ENCODE peak calls at places on chromosomes 1 and 21, in five cellular contexts. One of them, this sample, is unnamed.

GRCh38 chr1:164590592-164590991 is 31.6 kb downstream of the PBX1 start:
- DNase-seq in ovary: no peak
- DNase-seq in HCT116: no peak
- DNase-seq in foreskin fibroblast: no peak
- DNase-seq in adrenal gland: no peak
- DNase-seq in this sample: no peak

GRCh38 chr1:199590708-199591107 is 436.8 kb upstream of the NR5A2 start:
- DNase-seq in foreskin fibroblast: no peak
- DNase-seq in HCT116: no peak
- DNase-seq in adrenal gland: no peak
- DNase-seq in ovary: no peak
- DNase-seq in this sample: no peak

GRCh38 chr21:34544032-34544496 is 32.1 kb upstream of the KCNE1 start:
- DNase-seq in foreskin fibroblast: peak; percentile 60
- DNase-seq in ovary: peak; percentile 39
- DNase-seq in adrenal gland: peak; percentile 78
- DNase-seq in HCT116: peak; percentile 80
- DNase-seq in this sample: peak; percentile 68

GRCh38 chr1:221371671-221372070 is 370.2 kb downstream of the DUSP10 start:
- DNase-seq in foreskin fibroblast: no peak
- DNase-seq in HCT116: no peak
- DNase-seq in adrenal gland: no peak
- DNase-seq in ovary: no peak
- DNase-seq in this sample: peak; percentile 37

GRCh38 chr1:70075751-70076150 is 129.6 kb downstream of the LRRC40 start:
- DNase-seq in ovary: no peak
- DNase-seq in foreskin fibroblast: no peak
- DNase-seq in adrenal gland: no peak
- DNase-seq in HCT116: no peak
- DNase-seq in this sample: no peak

GRCh38 chr1:17375651-17376050 is 3.7 kb downstream of the PADI6 start:
- DNase-seq in foreskin fibroblast: no peak
- DNase-seq in adrenal gland: no peak
- DNase-seq in HCT116: no peak
- DNase-seq in ovary: no peak
- DNase-seq in this sample: no peak

GRCh38 chr1:179079113-179079761 is 2.6 kb upstream of the TOR3A start:
- DNase-seq in foreskin fibroblast: peak; percentile 62
- DNase-seq in ovary: no peak
- DNase-seq in HCT116: peak; percentile 56
- DNase-seq in adrenal gland: peak; percentile 63
- DNase-seq in this sample: peak; percentile 80

GRCh38 chr1:145963218-145964019 is 956 bp downstream of the ANKRD34A start:
- DNase-seq in HCT116: no peak
- DNase-seq in ovary: no peak
- DNase-seq in foreskin fibroblast: peak; percentile 71
- DNase-seq in adrenal gland: no peak
- DNase-seq in this sample: peak; percentile 71

GRCh38 chr1:7616076-7616833 is 154.8 kb upstream of the VAMP3 start:
- DNase-seq in adrenal gland: peak; percentile 53
- DNase-seq in ovary: peak; percentile 37
- DNase-seq in foreskin fibroblast: peak; percentile 5
- DNase-seq in HCT116: no peak
- DNase-seq in this sample: peak; percentile 28

GRCh38 chr1:245207056-245207638 is 52.4 kb downstream of the KIF26B start:
- DNase-seq in ovary: no peak
- DNase-seq in foreskin fibroblast: no peak
- DNase-seq in HCT116: no peak
- DNase-seq in adrenal gland: no peak
- DNase-seq in this sample: no peak

GRCh38 chr1:175400811-175401210 is 208.2 kb upstream of the KIAA0040 start:
- DNase-seq in ovary: no peak
- DNase-seq in adrenal gland: no peak
- DNase-seq in foreskin fibroblast: no peak
- DNase-seq in HCT116: no peak
- DNase-seq in this sample: no peak

GRCh38 chr1:245016700-245017099 is 138.1 kb upstream of the KIF26B start:
- DNase-seq in adrenal gland: no peak
- DNase-seq in foreskin fibroblast: no peak
- DNase-seq in HCT116: no peak
- DNase-seq in ovary: no peak
- DNase-seq in this sample: no peak

GRCh38 chr1:78250201-78250600 is 204.4 kb downstream of the GIPC2 start:
- DNase-seq in foreskin fibroblast: no peak
- DNase-seq in ovary: no peak
- DNase-seq in HCT116: no peak
- DNase-seq in adrenal gland: no peak
- DNase-seq in this sample: peak; percentile 30

GRCh38 chr1:198101716-198102453 is 54.9 kb upstream of the NEK7 start:
- DNase-seq in ovary: no peak
- DNase-seq in foreskin fibroblast: no peak
- DNase-seq in HCT116: no peak
- DNase-seq in adrenal gland: no peak
- DNase-seq in this sample: no peak

GRCh38 chr1:156623946-156624813 is 5.0 kb downstream of the HAPLN2 start:
- DNase-seq in ovary: no peak
- DNase-seq in foreskin fibroblast: no peak
- DNase-seq in adrenal gland: peak; percentile 39
- DNase-seq in HCT116: no peak
- DNase-seq in this sample: peak; percentile 18

GRCh38 chr1:101854271-101854670 is 142.5 kb downstream of the OLFM3 start:
- DNase-seq in adrenal gland: no peak
- DNase-seq in ovary: no peak
- DNase-seq in foreskin fibroblast: no peak
- DNase-seq in HCT116: no peak
- DNase-seq in this sample: no peak

GRCh38 chr1:100982783-100983182 is 42.8 kb downstream of the DPH5 start:
- DNase-seq in HCT116: no peak
- DNase-seq in foreskin fibroblast: no peak
- DNase-seq in adrenal gland: no peak
- DNase-seq in ovary: no peak
- DNase-seq in this sample: no peak

GRCh38 chr1:155184835-155185782 is 11.5 kb downstream of the TRIM46 start:
- DNase-seq in foreskin fibroblast: no peak
- DNase-seq in HCT116: no peak
- DNase-seq in ovary: peak; percentile 29
- DNase-seq in adrenal gland: peak; percentile 36
- DNase-seq in this sample: no peak
- H3K4me3 ChIP-seq in foreskin fibroblast: no peak overlapping the region
- H3K4me3 ChIP-seq in HCT116: no peak overlapping the region
- H3K4me3 ChIP-seq in ovary: no peak overlapping the region
- H3K4me3 ChIP-seq in adrenal gland: no peak overlapping the region
- H3K4me3 ChIP-seq in this sample: no peak overlapping the region

GRCh38 chr21:39153373-39153772 is 29.9 kb downstream of the PSMG1 start:
- DNase-seq in HCT116: no peak
- DNase-seq in foreskin fibroblast: no peak
- DNase-seq in ovary: no peak
- DNase-seq in adrenal gland: no peak
- DNase-seq in this sample: no peak
- TF ChIP-seq CTCF in HCT116: no peak
- TF ChIP-seq CTCF in foreskin fibroblast: peak; percentile 56
- TF ChIP-seq CTCF in ovary: no peak
- TF ChIP-seq CTCF in adrenal gland: peak; percentile 7
- TF ChIP-seq CTCF in this sample: peak; percentile 44

DNA sequence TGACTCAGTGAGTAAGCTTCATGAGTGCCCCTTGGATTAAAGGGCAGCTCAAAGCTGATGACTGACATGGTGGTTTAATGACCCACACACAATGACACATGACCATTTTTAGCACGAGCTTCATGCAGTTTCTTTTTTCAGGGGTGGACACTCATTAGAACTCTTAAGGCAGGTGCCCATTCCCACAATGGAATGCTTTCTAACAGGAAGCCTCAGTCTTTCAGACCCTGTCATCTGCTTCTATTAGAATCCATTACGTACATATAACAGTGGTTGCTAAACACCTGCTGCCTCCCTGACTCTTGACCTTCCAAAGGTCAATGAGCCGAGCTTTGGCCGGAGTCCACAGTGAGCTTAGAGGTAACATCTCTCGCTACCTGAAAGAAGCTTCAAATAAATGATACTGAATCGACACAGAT is 27.4 kb downstream of the AKNAD1 start:
- DNase-seq in ovary: no peak
- DNase-seq in adrenal gland: no peak
- DNase-seq in foreskin fibroblast: peak; percentile 84
- DNase-seq in HCT116: no peak
- DNase-seq in this sample: peak; percentile 58
- H3K4me3 ChIP-seq in ovary: no peak overlapping the region
- H3K4me3 ChIP-seq in adrenal gland: no peak overlapping the region
- H3K4me3 ChIP-seq in foreskin fibroblast: peak overlapping the region; percentile 4
- H3K4me3 ChIP-seq in HCT116: no peak overlapping the region
- H3K4me3 ChIP-seq in this sample: no peak overlapping the region

GRCh38 chr1:232635778-232636356 is 5.9 kb upstream of the SIPA1L2 start:
- DNase-seq in foreskin fibroblast: peak; percentile 25
- DNase-seq in HCT116: no peak
- DNase-seq in ovary: no peak
- DNase-seq in adrenal gland: no peak
- DNase-seq in this sample: peak; percentile 56
- TF ChIP-seq CTCF in foreskin fibroblast: peak; percentile 64
- TF ChIP-seq CTCF in HCT116: peak; percentile 67
- TF ChIP-seq CTCF in ovary: peak; percentile 74
- TF ChIP-seq CTCF in adrenal gland: peak; percentile 73
- TF ChIP-seq CTCF in this sample: peak; percentile 86

This sample was measured in AG10803.